ENCODE peak calls at places on chromosomes 5 and 9, in nine cellular contexts. F is IMR-90, U is fibroblast of lung, M is kidney, Q is adrenal gland, K is breast epithelium, C is right atrium auricular region, J is bronchial epithelial cell, N is A673. S is an unnamed sample.

GRCh38 chr9:32399110-32399815 is 14.8 kb downstream of the ACO1 start:
- DNase-seq in K (no peak), U (no peak), F (no peak), M (no peak), N (no peak), Q (no peak), C (no peak), J (no peak), S (no peak)

GRCh38 chr9:34490360-34490759 is 31.8 kb downstream of the DNAI1 start:
- DNase-seq in C (no peak), Q (no peak), F (no peak), U (no peak), J (no peak), N (no peak), M (no peak), K (no peak), S (no peak)

GRCh38 chr5:757931-758697 is 26.4 kb downstream of the ZDHHC11B start:
- DNase-seq in M (peak), F (no peak), Q (peak), N (no peak), J (no peak), U (no peak), C (peak), K (peak), S (no peak)

GRCh38 chr5:138241688-138242547 is 28.8 kb upstream of the CDC23 start:
- DNase-seq in J (no peak), Q (no peak), U (peak), F (no peak), K (no peak), C (no peak), N (no peak), M (peak), S (no peak)

GRCh38 chr9:16322849-16323248 is 547.6 kb downstream of the BNC2 start:
- DNase-seq in F (no peak), Q (peak), U (no peak), N (no peak), M (no peak), C (no peak), K (no peak), J (no peak), S (no peak)

GRCh38 chr5:130992095-130992494 is 173.0 kb downstream of the HINT1 start:
- DNase-seq in J (peak), K (no peak), N (peak), M (no peak), U (peak), Q (no peak), F (no peak), C (no peak), S (peak)

GRCh38 chr9:4508246-4508906 is 18.1 kb downstream of the SLC1A1 start:
- DNase-seq in M (no peak), J (peak), F (peak), Q (no peak), K (no peak), C (no peak), U (peak), N (no peak), S (no peak)

GRCh38 chr5:151591144-151591819 is at the start of gene FAT2:
- DNase-seq in F (no peak), M (no peak), U (no peak), C (no peak), Q (no peak), N (no peak), K (no peak), J (peak), S (no peak)

GRCh38 chr5:71969464-71969863 is 137.8 kb upstream of the MAP1B start:
- DNase-seq in Q (no peak), N (no peak), C (no peak), J (peak), K (no peak), U (peak), F (no peak), M (no peak), S (no peak)

GRCh38 chr5:10352404-10353240 is 873 bp upstream of the MARCHF6 start:
- DNase-seq in K (no peak), C (no peak), F (peak), M (no peak), J (no peak), U (peak), Q (no peak), N (no peak), S (no peak)

GRCh38 chr5:90640484-90641059 is 82.0 kb downstream of the ADGRV1 start:
- DNase-seq in Q (no peak), K (no peak), U (peak), M (no peak), C (no peak), J (peak), N (no peak), F (no peak), S (no peak)

GRCh38 chr5:181243521-181244307 is at the start of gene RACK1:
- DNase-seq in C (peak), U (peak), N (peak), M (peak), K (peak), F (peak), Q (peak), J (peak), S (no peak)

GRCh38 chr5:171390883-171391677 is 3.4 kb downstream of the NPM1 start:
- DNase-seq in F (no peak), M (no peak), J (no peak), U (no peak), K (no peak), Q (no peak), C (no peak), N (no peak), S (no peak)

GRCh38 chr5:55081541-55081940 is 20.9 kb upstream of the GZMA start:
- DNase-seq in Q (no peak), U (no peak), F (no peak), K (no peak), C (no peak), N (no peak), M (no peak), J (no peak), S (no peak)

GRCh38 chr5:157855404-157855994 is 3.4 kb downstream of the CLINT1 start:
- DNase-seq in N (peak), K (no peak), M (no peak), F (peak), C (peak), J (peak), Q (peak), U (peak), S (peak)

GRCh38 chr5:68369436-68370125 is 154.0 kb downstream of the PIK3R1 start:
- DNase-seq in K (no peak), J (no peak), U (no peak), C (no peak), N (no peak), Q (no peak), F (no peak), M (no peak), S (no peak)

GRCh38 chr9:13083366-13083765 is 196.1 kb downstream of the MPDZ start:
- DNase-seq in N (no peak), Q (no peak), K (no peak), C (no peak), U (peak), F (no peak), J (no peak), M (no peak), S (no peak)

GRCh38 chr5:95110112-95110511 is 174.8 kb downstream of the MCTP1 start:
- DNase-seq in Q (no peak), C (no peak), J (no peak), M (no peak), K (no peak), F (no peak), U (no peak), N (no peak), S (no peak)

GRCh38 chr5:95114902-95115301 is 170.0 kb downstream of the MCTP1 start:
- DNase-seq in J (no peak), Q (no peak), C (no peak), K (no peak), M (no peak), N (no peak), U (no peak), F (no peak), S (no peak)

GRCh38 chr5:95111141-95111540 is 173.8 kb downstream of the MCTP1 start:
- DNase-seq in Q (no peak), U (no peak), F (no peak), C (no peak), N (no peak), J (no peak), M (no peak), K (no peak), S (no peak)

GRCh38 chr5:95114305-95114704 is 170.6 kb downstream of the MCTP1 start:
- DNase-seq in J (no peak), C (no peak), N (no peak), U (no peak), K (no peak), Q (no peak), M (no peak), F (no peak), S (no peak)

DNA sequence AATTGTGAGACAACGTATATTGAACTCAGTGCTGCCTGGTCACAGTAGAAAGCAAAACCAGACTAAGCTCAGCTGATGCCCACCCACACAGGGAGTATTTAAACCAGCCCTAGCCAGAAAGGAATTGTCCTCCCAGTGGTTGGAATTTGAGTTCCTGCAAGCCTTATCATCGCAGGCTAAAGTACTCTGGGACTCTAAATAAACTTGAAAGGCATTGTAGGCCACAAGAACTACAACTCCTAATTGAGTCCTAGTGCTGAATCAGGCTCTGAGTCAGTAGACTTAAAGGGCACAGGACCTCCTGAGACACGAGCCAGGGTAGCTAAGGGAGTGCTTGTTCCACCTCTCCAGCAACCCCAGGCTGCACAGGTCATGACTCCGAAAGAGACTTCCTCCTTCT is 171.4 kb downstream of the MCTP1 start:
- DNase-seq in N (no peak), K (no peak), J (peak), M (no peak), Q (no peak), F (peak), U (peak), C (no peak), S (no peak)
- TF ChIP-seq CTCF in N (no peak), K (no peak), J (no peak), M (no peak), Q (no peak), F (peak), U (no peak), C (no peak), S (no peak)

GRCh38 chr9:104091028-104091590 is 3.0 kb upstream of the SMC2 start:
- DNase-seq in F (peak), M (no peak), J (no peak), K (no peak), U (no peak), N (no peak), C (no peak), Q (no peak), S (no peak)
- H3K4me3 ChIP-seq in F (no peak), M (no peak), J (no peak), K (no peak), U (peak), N (no peak), C (no peak), Q (no peak), S (no peak)

GRCh38 chr5:16665611-16666010 is 48.8 kb upstream of the RETREG1 start:
- DNase-seq in J (no peak), F (peak), C (no peak), Q (no peak), M (no peak), N (no peak), K (no peak), U (no peak), S (no peak)

GRCh38 chr5:16668194-16668593 is 51.4 kb upstream of the RETREG1 start:
- DNase-seq in U (no peak), M (no peak), N (no peak), F (no peak), C (no peak), K (no peak), Q (no peak), J (no peak), S (no peak)

GRCh38 chr5:16664368-16664767 is 47.6 kb upstream of the RETREG1 start:
- DNase-seq in C (no peak), U (no peak), F (no peak), M (no peak), N (no peak), K (no peak), Q (no peak), J (no peak), S (no peak)

GRCh38 chr5:16666140-16666860 is 49.5 kb upstream of the RETREG1 start:
- DNase-seq in C (no peak), U (no peak), J (no peak), F (no peak), N (no peak), Q (no peak), K (no peak), M (peak), S (no peak)

GRCh38 chr5:16666861-16667481 is 50.2 kb upstream of the RETREG1 start:
- DNase-seq in C (no peak), K (no peak), F (peak), N (no peak), M (peak), J (no peak), U (no peak), Q (peak), S (no peak)
- TF ChIP-seq CTCF in C (peak), K (peak), F (no peak), N (peak), M (peak), J (peak), U (peak), Q (peak), S (peak)

GRCh38 chr5:87390075-87390474 is 22.7 kb downstream of the CCNH start:
- DNase-seq in C (no peak), U (no peak), J (no peak), F (no peak), M (no peak), N (no peak), K (no peak), Q (no peak), S (no peak)

GRCh38 chr5:87392170-87392569 is 20.6 kb downstream of the CCNH start:
- DNase-seq in J (no peak), K (no peak), U (no peak), Q (no peak), F (no peak), N (no peak), C (no peak), M (no peak), S (no peak)

GRCh38 chr5:87394407-87394806 is 18.3 kb downstream of the CCNH start:
- DNase-seq in J (peak), Q (no peak), U (peak), C (no peak), M (no peak), K (no peak), F (peak), N (no peak), S (no peak)

GRCh38 chr5:87390576-87391199 is 22.0 kb downstream of the CCNH start:
- DNase-seq in U (peak), K (no peak), C (no peak), Q (no peak), M (no peak), J (no peak), F (peak), N (no peak), S (no peak)

DNA sequence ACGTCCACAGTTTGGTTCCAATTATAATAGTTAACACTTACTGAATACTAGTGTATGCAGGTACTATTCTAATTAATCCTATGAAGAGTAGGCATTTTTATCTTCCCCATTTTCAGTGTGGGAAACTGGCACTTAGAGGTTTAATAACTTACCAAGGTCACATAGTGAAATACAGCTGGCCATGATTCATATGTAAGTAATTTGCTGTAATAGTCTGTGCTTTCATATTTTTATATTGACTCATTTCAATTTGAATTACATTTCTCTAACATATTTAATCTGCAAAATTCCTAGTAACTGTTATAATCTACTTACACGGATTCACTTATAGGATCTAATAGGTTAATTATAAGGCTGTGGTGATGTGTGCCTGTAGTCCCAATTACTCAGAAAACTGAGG is 19.4 kb downstream of the CCNH start:
- DNase-seq in C (no peak), F (peak), M (no peak), Q (no peak), K (no peak), J (peak), N (peak), U (peak), S (no peak)
- H3K4me3 ChIP-seq in C (no peak), F (no peak), M (no peak), Q (no peak), K (no peak), J (no peak), N (no peak), U (no peak), S (no peak)

GRCh38 chr5:14584848-14585247 is 3.3 kb downstream of the OTULINL start:
- DNase-seq in C (no peak), U (no peak), M (no peak), K (no peak), N (no peak), J (no peak), Q (peak), F (no peak), S (no peak)

GRCh38 chr5:14582797-14583137 is 1.2 kb downstream of the OTULINL start:
- DNase-seq in N (peak), Q (peak), U (no peak), F (no peak), J (no peak), C (no peak), M (no peak), K (no peak), S (no peak)

GRCh38 chr5:14580037-14581034 is 1.3 kb upstream of the OTULINL start:
- DNase-seq in Q (peak), C (no peak), M (no peak), N (peak), K (no peak), U (peak), F (no peak), J (no peak), S (peak)

GRCh38 chr5:14581333-14581890 is at the start of gene OTULINL:
- DNase-seq in Q (peak), J (no peak), M (peak), F (peak), N (peak), K (peak), C (peak), U (peak), S (no peak)

GRCh38 chr5:14581891-14582796 is 552 bp downstream of the OTULINL start:
- DNase-seq in Q (peak), N (peak), F (no peak), J (peak), U (peak), K (peak), M (peak), C (no peak), S (no peak)
- TF ChIP-seq CTCF in Q (peak), N (no peak), F (no peak), J (peak), U (no peak), K (peak), M (no peak), C (peak), S (no peak)

GRCh38 chr9:71742703-71743102 is 25.6 kb downstream of the CEMIP2 start:
- DNase-seq in C (no peak), N (no peak), Q (no peak), U (no peak), K (no peak), J (no peak), F (no peak), M (no peak), S (no peak)
- H3K4me3 ChIP-seq in C (no peak), N (no peak), Q (no peak), U (no peak), K (no peak), J (no peak), F (no peak), M (no peak), S (no peak)

DNA sequence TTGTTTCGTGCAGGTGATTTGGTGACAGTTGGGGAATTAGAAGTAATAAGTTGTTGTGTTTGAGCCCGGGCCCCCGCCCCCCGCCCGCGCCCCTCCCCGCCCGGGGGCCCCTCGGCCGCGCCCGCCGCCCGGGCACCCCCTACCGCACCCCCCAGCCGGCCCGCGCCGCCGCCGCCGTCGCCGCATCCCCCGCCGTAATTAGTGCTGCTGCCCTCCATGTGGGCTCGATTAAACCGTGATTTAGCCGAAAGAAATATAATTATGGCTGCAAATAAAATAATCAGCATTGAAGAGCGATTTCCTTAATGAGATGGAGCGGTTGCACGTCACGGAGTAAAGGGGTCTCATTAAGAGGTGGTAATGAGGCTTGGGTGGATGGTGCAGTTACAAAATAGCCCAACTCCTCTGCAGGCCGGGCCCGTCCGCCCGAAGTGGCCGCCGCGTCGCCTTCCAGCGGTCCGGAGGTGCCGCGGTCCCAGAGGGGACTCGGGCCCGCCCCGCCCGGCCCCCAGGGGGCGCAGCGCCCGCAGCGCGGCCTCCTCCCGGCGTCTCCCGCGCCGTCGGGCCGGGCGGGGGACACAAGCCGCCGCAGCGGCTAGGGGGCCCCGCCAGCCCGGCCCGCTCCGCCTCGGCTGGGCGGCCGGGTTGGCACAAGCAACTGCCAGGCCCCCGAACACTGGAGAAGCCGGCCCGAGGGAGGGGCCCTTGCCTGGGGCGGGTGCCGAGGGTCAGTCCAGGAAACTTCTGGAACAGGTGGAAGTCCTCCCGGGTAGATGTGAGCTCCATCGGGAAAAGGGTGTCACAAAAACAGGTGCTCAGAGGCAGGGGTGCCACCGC is 6.9 kb upstream of the OTP start:
- DNase-seq in K (no peak), Q (no peak), J (no peak), F (no peak), C (no peak), M (no peak), U (no peak), N (peak), S (no peak)
- TF ChIP-seq CTCF in K (no peak), Q (no peak), J (peak), F (peak), C (peak), M (peak), U (peak), N (peak), S (peak)

GRCh38 chr5:132498152-132498551 is 7.6 kb upstream of the IRF1 start:
- DNase-seq in U (peak), Q (peak), C (peak), K (no peak), J (peak), N (no peak), M (no peak), F (peak), S (no peak)
- H3K4me3 ChIP-seq in U (no peak), Q (no peak), C (no peak), K (no peak), J (no peak), N (no peak), M (no peak), F (no peak), S (no peak)